ENCODE peak calls at places on chromosomes 1 and 21, in four cellular contexts. S is left ventricle myocardium inferior; G is globus pallidus; T is stimulated activated naive CD8-positive, alpha-beta T cell treated with anti-CD3 and anti-CD28 coated beads, Interleukin-15, Interleukin-2, amounts not matched to agents 100 U/mL and 50 U/mL, for 24 hours. N is an unnamed sample.

GRCh38 chr1:231885209-231885854 is 258.7 kb downstream of the DISC1 start:
- DNase-seq in S (no peak), T (no peak), G (no peak), N (no peak)

GRCh38 chr1:30697977-30698376 is 25.4 kb downstream of the MATN1 start:
- DNase-seq in T (no peak), G (no peak), S (no peak), N (no peak)

GRCh38 chr1:151510020-151510405 is 1.2 kb upstream of the CGN start:
- DNase-seq in T (no peak), G (no peak), S (no peak), N (no peak)

GRCh38 chr1:84077476-84078107 is 66.5 kb upstream of the PRKACB start:
- DNase-seq in T (peak), G (peak), S (peak), N (peak)

GRCh38 chr1:234709473-234710279 is 99.7 kb upstream of the IRF2BP2 start:
- DNase-seq in G (no peak), T (no peak), S (peak), N (no peak)

GRCh38 chr1:30635386-30635975 is 87.9 kb downstream of the MATN1 start:
- DNase-seq in S (no peak), T (no peak), G (no peak), N (no peak)

GRCh38 chr1:9858293-9859035 is 34.7 kb upstream of the CLSTN1 start:
- DNase-seq in S (no peak), T (no peak), G (no peak), N (no peak)

GRCh38 chr1:92972413-92973129 is 11.3 kb upstream of the DIPK1A start:
- DNase-seq in T (no peak), S (no peak), G (no peak), N (no peak)

GRCh38 chr1:30707412-30708360 is 15.7 kb downstream of the MATN1 start:
- DNase-seq in T (peak), S (peak), G (peak), N (peak)

GRCh38 chr1:179089827-179090482 is 8.1 kb downstream of the TOR3A start:
- DNase-seq in S (no peak), T (no peak), G (no peak), N (no peak)

GRCh38 chr1:54275349-54275748 is 75.4 kb downstream of the MRPL37 start:
- DNase-seq in T (no peak), G (no peak), S (peak), N (peak)

GRCh38 chr1:22131875-22132486 is 10.9 kb downstream of the WNT4 start:
- DNase-seq in T (peak), S (no peak), G (no peak), N (no peak)

GRCh38 chr1:216983823-216984222 is 260.6 kb upstream of the ESRRG start:
- DNase-seq in G (no peak), T (no peak), S (no peak), N (no peak)

GRCh38 chr1:230747886-230748800 is 955 bp downstream of the CAPN9 start:
- DNase-seq in T (no peak), S (no peak), G (no peak), N (no peak)

GRCh38 chr1:58857673-58858343 is 74.0 kb upstream of the JUN start:
- DNase-seq in S (no peak), T (peak), G (no peak), N (no peak)

GRCh38 chr1:5428391-5428790 is 563.8 kb downstream of the NPHP4 start:
- DNase-seq in S (no peak), T (no peak), G (no peak), N (no peak)

GRCh38 chr1:206435450-206435849 is 34.8 kb upstream of the IKBKE start:
- DNase-seq in T (no peak), S (no peak), G (no peak), N (no peak)

GRCh38 chr1:172940170-172940855 is 110.4 kb downstream of the TNFSF18 start:
- DNase-seq in G (no peak), T (no peak), S (no peak), N (no peak)

GRCh38 chr1:1075148-1075935 is 1.2 kb upstream of the RNF223 start:
- DNase-seq in S (peak), T (no peak), G (no peak), N (no peak)

GRCh38 chr1:26168410-26169167 is at the start of gene C1orf232:
- DNase-seq in T (no peak), G (no peak), S (no peak), N (no peak)

GRCh38 chr1:65979145-65979544 is 186.4 kb downstream of the PDE4B start:
- DNase-seq in T (no peak), G (peak), S (no peak), N (no peak)

GRCh38 chr1:7558041-7558461 is 213.0 kb upstream of the VAMP3 start:
- DNase-seq in S (no peak), T (no peak), G (no peak), N (no peak)

GRCh38 chr1:93967276-93967675 is 58.0 kb upstream of the GCLM start:
- DNase-seq in S (no peak), G (no peak), T (no peak), N (no peak)

GRCh38 chr1:3028531-3029282 is 7.4 kb downstream of the ACTRT2 start:
- DNase-seq in G (no peak), S (no peak), T (no peak), N (no peak)

GRCh38 chr1:96565546-96565945 is 156.0 kb upstream of the PTBP2 start:
- DNase-seq in S (no peak), T (no peak), G (no peak), N (no peak)

GRCh38 chr1:119808491-119808890 is 2.8 kb downstream of the REG4 start:
- DNase-seq in S (no peak), T (no peak), G (no peak), N (peak)

GRCh38 chr1:228323401-228323800 is 83.2 kb downstream of the TRIM11 start:
- DNase-seq in G (no peak), S (no peak), T (no peak), N (no peak)

GRCh38 chr1:186487163-186487562 is 26.2 kb upstream of the PDC start:
- DNase-seq in T (no peak), G (no peak), S (no peak), N (no peak)

GRCh38 chr21:37565530-37566223 is 199.1 kb downstream of the DYRK1A start:
- DNase-seq in T (no peak), S (no peak), G (peak), N (peak)

GRCh38 chr1:172360511-172360910 is 60.0 kb upstream of the C1orf105 start:
- DNase-seq in T (no peak), G (no peak), S (no peak), N (no peak)

GRCh38 chr1:108639899-108640560 is 20.9 kb downstream of the HENMT1 start:
- DNase-seq in T (peak), S (no peak), G (no peak), N (no peak)

GRCh38 chr21:26961704-26962103 is 5.2 kb downstream of the ADAMTS5 start:
- DNase-seq in G (no peak), T (no peak), S (no peak), N (no peak)